ENCODE peak calls at places on chromosomes 7 and 10, in eight cellular contexts. One of them, this sample, is unnamed.

GRCh38 chr10:77392236-77392721 is 245.3 kb downstream of the KCNMA1 start:
- DNase-seq in activated naive CD8-positive, alpha-beta T cell treated with anti-CD3 and anti-CD28 coated beads for 36 hours: no peak
- DNase-seq in stimulated activated CD4-positive, alpha-beta T cell treated with anti-CD3 and anti-CD28 coated beads, TNF-alpha, amount 100 ng/mL, for 24 hours: no peak
- DNase-seq in T follicular helper cell: no peak
- DNase-seq in HEK293T: no peak
- DNase-seq in iPS-NIHi11: no peak
- DNase-seq in NCI-H1092: no peak
- DNase-seq in activated CD4-positive, alpha-beta T cell treated with anti-CD3 and anti-CD28 coated beads, Interleukin-2, amount 10 ng/mL, durations not matched to agents 7 days and 5 days: no peak
- DNase-seq in this sample: no peak

GRCh38 chr7:107768263-107768662 is 24.3 kb downstream of the CBLL1 start:
- DNase-seq in activated naive CD8-positive, alpha-beta T cell treated with anti-CD3 and anti-CD28 coated beads for 36 hours: no peak
- DNase-seq in stimulated activated CD4-positive, alpha-beta T cell treated with anti-CD3 and anti-CD28 coated beads, TNF-alpha, amount 100 ng/mL, for 24 hours: no peak
- DNase-seq in T follicular helper cell: no peak
- DNase-seq in HEK293T: no peak
- DNase-seq in iPS-NIHi11: no peak
- DNase-seq in NCI-H1092: no peak
- DNase-seq in activated CD4-positive, alpha-beta T cell treated with anti-CD3 and anti-CD28 coated beads, Interleukin-2, amount 10 ng/mL, durations not matched to agents 7 days and 5 days: no peak
- DNase-seq in this sample: no peak

GRCh38 chr10:116810895-116811294 is 38.4 kb upstream of the ENO4 start:
- DNase-seq in activated naive CD8-positive, alpha-beta T cell treated with anti-CD3 and anti-CD28 coated beads for 36 hours: no peak
- DNase-seq in stimulated activated CD4-positive, alpha-beta T cell treated with anti-CD3 and anti-CD28 coated beads, TNF-alpha, amount 100 ng/mL, for 24 hours: no peak
- DNase-seq in T follicular helper cell: no peak
- DNase-seq in HEK293T: no peak
- DNase-seq in iPS-NIHi11: no peak
- DNase-seq in NCI-H1092: no peak
- DNase-seq in activated CD4-positive, alpha-beta T cell treated with anti-CD3 and anti-CD28 coated beads, Interleukin-2, amount 10 ng/mL, durations not matched to agents 7 days and 5 days: no peak
- DNase-seq in this sample: no peak

GRCh38 chr7:141593134-141593533 is 41.9 kb downstream of the AGK start:
- DNase-seq in activated naive CD8-positive, alpha-beta T cell treated with anti-CD3 and anti-CD28 coated beads for 36 hours: no peak
- DNase-seq in stimulated activated CD4-positive, alpha-beta T cell treated with anti-CD3 and anti-CD28 coated beads, TNF-alpha, amount 100 ng/mL, for 24 hours: no peak
- DNase-seq in T follicular helper cell: no peak
- DNase-seq in HEK293T: no peak
- DNase-seq in iPS-NIHi11: no peak
- DNase-seq in NCI-H1092: no peak
- DNase-seq in activated CD4-positive, alpha-beta T cell treated with anti-CD3 and anti-CD28 coated beads, Interleukin-2, amount 10 ng/mL, durations not matched to agents 7 days and 5 days: no peak
- DNase-seq in this sample: no peak

GRCh38 chr7:50679218-50680007 is 103.3 kb downstream of the GRB10 start:
- DNase-seq in activated naive CD8-positive, alpha-beta T cell treated with anti-CD3 and anti-CD28 coated beads for 36 hours: no peak
- DNase-seq in stimulated activated CD4-positive, alpha-beta T cell treated with anti-CD3 and anti-CD28 coated beads, TNF-alpha, amount 100 ng/mL, for 24 hours: no peak
- DNase-seq in T follicular helper cell: no peak
- DNase-seq in HEK293T: peak
- DNase-seq in iPS-NIHi11: no peak
- DNase-seq in NCI-H1092: peak
- DNase-seq in activated CD4-positive, alpha-beta T cell treated with anti-CD3 and anti-CD28 coated beads, Interleukin-2, amount 10 ng/mL, durations not matched to agents 7 days and 5 days: no peak
- DNase-seq in this sample: no peak

GRCh38 chr10:132540456-132540855 is 2.9 kb downstream of the INPP5A start:
- DNase-seq in activated naive CD8-positive, alpha-beta T cell treated with anti-CD3 and anti-CD28 coated beads for 36 hours: no peak
- DNase-seq in stimulated activated CD4-positive, alpha-beta T cell treated with anti-CD3 and anti-CD28 coated beads, TNF-alpha, amount 100 ng/mL, for 24 hours: no peak
- DNase-seq in T follicular helper cell: no peak
- DNase-seq in HEK293T: no peak
- DNase-seq in iPS-NIHi11: no peak
- DNase-seq in NCI-H1092: no peak
- DNase-seq in activated CD4-positive, alpha-beta T cell treated with anti-CD3 and anti-CD28 coated beads, Interleukin-2, amount 10 ng/mL, durations not matched to agents 7 days and 5 days: no peak
- DNase-seq in this sample: no peak

GRCh38 chr10:125057158-125058001 is 103.0 kb downstream of the CTBP2 start:
- DNase-seq in activated naive CD8-positive, alpha-beta T cell treated with anti-CD3 and anti-CD28 coated beads for 36 hours: no peak
- DNase-seq in stimulated activated CD4-positive, alpha-beta T cell treated with anti-CD3 and anti-CD28 coated beads, TNF-alpha, amount 100 ng/mL, for 24 hours: no peak
- DNase-seq in T follicular helper cell: no peak
- DNase-seq in HEK293T: no peak
- DNase-seq in iPS-NIHi11: no peak
- DNase-seq in NCI-H1092: no peak
- DNase-seq in activated CD4-positive, alpha-beta T cell treated with anti-CD3 and anti-CD28 coated beads, Interleukin-2, amount 10 ng/mL, durations not matched to agents 7 days and 5 days: no peak
- DNase-seq in this sample: no peak

GRCh38 chr10:4587466-4587865 is 238.5 kb upstream of the AKR1E2 start:
- DNase-seq in activated naive CD8-positive, alpha-beta T cell treated with anti-CD3 and anti-CD28 coated beads for 36 hours: no peak
- DNase-seq in stimulated activated CD4-positive, alpha-beta T cell treated with anti-CD3 and anti-CD28 coated beads, TNF-alpha, amount 100 ng/mL, for 24 hours: no peak
- DNase-seq in T follicular helper cell: no peak
- DNase-seq in HEK293T: no peak
- DNase-seq in iPS-NIHi11: no peak
- DNase-seq in NCI-H1092: no peak
- DNase-seq in activated CD4-positive, alpha-beta T cell treated with anti-CD3 and anti-CD28 coated beads, Interleukin-2, amount 10 ng/mL, durations not matched to agents 7 days and 5 days: no peak
- DNase-seq in this sample: no peak

GRCh38 chr7:28407643-28408042 is 4.7 kb upstream of the CREB5 start:
- DNase-seq in activated naive CD8-positive, alpha-beta T cell treated with anti-CD3 and anti-CD28 coated beads for 36 hours: no peak
- DNase-seq in stimulated activated CD4-positive, alpha-beta T cell treated with anti-CD3 and anti-CD28 coated beads, TNF-alpha, amount 100 ng/mL, for 24 hours: no peak
- DNase-seq in T follicular helper cell: no peak
- DNase-seq in HEK293T: no peak
- DNase-seq in iPS-NIHi11: no peak
- DNase-seq in NCI-H1092: no peak
- DNase-seq in activated CD4-positive, alpha-beta T cell treated with anti-CD3 and anti-CD28 coated beads, Interleukin-2, amount 10 ng/mL, durations not matched to agents 7 days and 5 days: no peak
- DNase-seq in this sample: no peak

GRCh38 chr7:47497367-47498096 is 84.4 kb downstream of the TNS3 start:
- DNase-seq in activated naive CD8-positive, alpha-beta T cell treated with anti-CD3 and anti-CD28 coated beads for 36 hours: no peak
- DNase-seq in stimulated activated CD4-positive, alpha-beta T cell treated with anti-CD3 and anti-CD28 coated beads, TNF-alpha, amount 100 ng/mL, for 24 hours: no peak
- DNase-seq in T follicular helper cell: no peak
- DNase-seq in HEK293T: no peak
- DNase-seq in iPS-NIHi11: no peak
- DNase-seq in NCI-H1092: no peak
- DNase-seq in activated CD4-positive, alpha-beta T cell treated with anti-CD3 and anti-CD28 coated beads, Interleukin-2, amount 10 ng/mL, durations not matched to agents 7 days and 5 days: no peak
- DNase-seq in this sample: no peak